ENCODE peak calls at places on chromosome 3, in six cellular contexts. D, O, W, V, E and Z are unnamed samples.

GRCh38 chr3:128617270-128617556 is 33.4 kb downstream of the RPN1 start:
- ATAC-seq in D (no peak), O (no peak), W (no peak), V (peak), E (no peak), Z (no peak)

GRCh38 chr3:9876991-9877390 is 3.1 kb downstream of the CIDEC start:
- ATAC-seq in D (no peak), O (no peak), W (peak), V (peak), E (peak), Z (no peak)

GRCh38 chr3:124492824-124493223 is 237.4 kb upstream of the UMPS start:
- ATAC-seq in D (peak), O (no peak), W (peak), V (peak), E (peak), Z (peak)

GRCh38 chr3:164419220-164419619 is 659.1 kb downstream of the SI start:
- ATAC-seq in D (no peak), O (no peak), W (no peak), V (no peak), E (no peak), Z (no peak)

GRCh38 chr3:19811689-19812088 is 122.3 kb downstream of the EFHB start:
- ATAC-seq in D (no peak), O (no peak), W (no peak), V (no peak), E (no peak), Z (no peak)

GRCh38 chr3:177905895-177906511 is 630.2 kb upstream of the KCNMB2 start:
- ATAC-seq in D (peak), O (peak), W (peak), V (no peak), E (peak), Z (peak)

GRCh38 chr3:194065119-194065392 is 70.9 kb upstream of the HES1 start:
- ATAC-seq in D (no peak), O (no peak), W (peak), V (no peak), E (no peak), Z (no peak)

GRCh38 chr3:98784042-98784441 is 20.9 kb downstream of the ST3GAL6 start:
- ATAC-seq in D (peak), O (no peak), W (peak), V (no peak), E (no peak), Z (no peak)

GRCh38 chr3:141115752-141116541 is 64.8 kb downstream of the SPSB4 start:
- ATAC-seq in D (peak), O (no peak), W (peak), V (no peak), E (no peak), Z (no peak)

GRCh38 chr3:16513141-16514020 is at the start of gene RFTN1:
- ATAC-seq in D (peak), O (peak), W (peak), V (peak), E (peak), Z (peak)

GRCh38 chr3:101928890-101929289 is 79.6 kb downstream of the NFKBIZ start:
- ATAC-seq in D (no peak), O (peak), W (no peak), V (no peak), E (no peak), Z (peak)

GRCh38 chr3:152197937-152198336 is 70.8 kb upstream of the MBNL1 start:
- ATAC-seq in D (no peak), O (no peak), W (no peak), V (peak), E (no peak), Z (no peak)

GRCh38 chr3:31559872-31560534 is 27.3 kb downstream of the STT3B start:
- ATAC-seq in D (no peak), O (no peak), W (no peak), V (peak), E (no peak), Z (no peak)

GRCh38 chr3:17686613-17687012 is 55.8 kb downstream of the TBC1D5 start:
- ATAC-seq in D (no peak), O (no peak), W (no peak), V (no peak), E (peak), Z (peak)

GRCh38 chr3:66499881-66500574 is 794 bp downstream of the LRIG1 start:
- ATAC-seq in D (peak), O (peak), W (peak), V (peak), E (no peak), Z (no peak)

GRCh38 chr3:166527325-166527724 is 690.1 kb upstream of the BCHE start:
- ATAC-seq in D (no peak), O (no peak), W (no peak), V (no peak), E (no peak), Z (peak)

GRCh38 chr3:43013743-43014155 is 34.6 kb downstream of the GASK1A start:
- ATAC-seq in D (no peak), O (no peak), W (no peak), V (peak), E (no peak), Z (no peak)

GRCh38 chr3:78887029-78887428 is 880.8 kb downstream of the ROBO1 start:
- ATAC-seq in D (no peak), O (no peak), W (no peak), V (no peak), E (no peak), Z (peak)

GRCh38 chr3:71166366-71166765 is 417.2 kb downstream of the FOXP1 start:
- ATAC-seq in D (no peak), O (no peak), W (no peak), V (no peak), E (no peak), Z (no peak)

GRCh38 chr3:45088543-45088942 is 57.6 kb downstream of the CDCP1 start:
- ATAC-seq in D (no peak), O (no peak), W (no peak), V (no peak), E (no peak), Z (no peak)

GRCh38 chr3:111618945-111619344 is 23.8 kb upstream of the ZBED2 start:
- ATAC-seq in D (no peak), O (no peak), W (no peak), V (no peak), E (no peak), Z (no peak)

GRCh38 chr3:156472150-156472549 is 82.8 kb downstream of the SSR3 start:
- ATAC-seq in D (no peak), O (peak), W (no peak), V (no peak), E (no peak), Z (no peak)

GRCh38 chr3:38984110-38984509 is 67.6 kb downstream of the SCN11A start:
- ATAC-seq in D (no peak), O (no peak), W (no peak), V (no peak), E (no peak), Z (no peak)

GRCh38 chr3:147656023-147656422 is 246.9 kb downstream of the ZIC1 start:
- ATAC-seq in D (no peak), O (no peak), W (no peak), V (no peak), E (no peak), Z (no peak)

GRCh38 chr3:150843241-150843640 is 62.0 kb downstream of the MINDY4B start:
- ATAC-seq in D (no peak), O (no peak), W (no peak), V (no peak), E (no peak), Z (no peak)

GRCh38 chr3:10982782-10983181 is 9.8 kb upstream of the SLC6A1 start:
- ATAC-seq in D (no peak), O (no peak), W (no peak), V (peak), E (no peak), Z (no peak)

GRCh38 chr3:27643355-27643754 is 78.8 kb downstream of the EOMES start:
- ATAC-seq in D (no peak), O (no peak), W (no peak), V (no peak), E (no peak), Z (no peak)

GRCh38 chr3:63523100-63523499 is 129.4 kb upstream of the SNTN start:
- ATAC-seq in D (no peak), O (no peak), W (peak), V (no peak), E (peak), Z (no peak)

GRCh38 chr3:177928156-177928555 is 608.1 kb upstream of the KCNMB2 start:
- ATAC-seq in D (no peak), O (no peak), W (peak), V (peak), E (no peak), Z (no peak)

GRCh38 chr3:194930439-194931204 is 244.9 kb downstream of the FAM43A start:
- ATAC-seq in D (peak), O (peak), W (peak), V (no peak), E (no peak), Z (peak)

GRCh38 chr3:9676780-9677179 is 26.9 kb upstream of the CPNE9 start:
- ATAC-seq in D (no peak), O (peak), W (no peak), V (no peak), E (no peak), Z (no peak)

GRCh38 chr3:66809579-66809958 is 188.5 kb upstream of the KBTBD8 start:
- ATAC-seq in D (no peak), O (no peak), W (peak), V (no peak), E (peak), Z (no peak)

GRCh38 chr3:36418296-36418695 is 38.0 kb downstream of the STAC start:
- ATAC-seq in D (no peak), O (no peak), W (no peak), V (no peak), E (no peak), Z (no peak)

GRCh38 chr3:108320746-108321350 is 24.5 kb downstream of the HHLA2 start:
- ATAC-seq in D (no peak), O (no peak), W (no peak), V (no peak), E (peak), Z (no peak)

GRCh38 chr3:37443363-37444035 is 269.1 kb upstream of the LRRFIP2 start:
- ATAC-seq in D (no peak), O (no peak), W (no peak), V (no peak), E (peak), Z (no peak)

GRCh38 chr3:193869221-193870201 is 266.4 kb upstream of the HES1 start:
- ATAC-seq in D (peak), O (peak), W (peak), V (peak), E (peak), Z (peak)

GRCh38 chr3:60133269-60133877 is 1083.5 kb upstream of the CFAP20DC start:
- ATAC-seq in D (peak), O (no peak), W (peak), V (no peak), E (no peak), Z (no peak)

GRCh38 chr3:164604687-164605086 is 473.6 kb downstream of the SI start:
- ATAC-seq in D (no peak), O (no peak), W (no peak), V (no peak), E (peak), Z (no peak)

GRCh38 chr3:27639271-27639670 is 82.9 kb downstream of the EOMES start:
- ATAC-seq in D (no peak), O (no peak), W (no peak), V (peak), E (no peak), Z (no peak)